ENCODE peak calls at places on chromosome 5, in eight cellular contexts. E is prostate gland; J is GM12865; G is sigmoid colon; D is astrocyte of the cerebellum; X is OCI-LY7; F is body of pancreas; A is CD8-positive, alpha-beta memory T cell. N is an unnamed sample.

GRCh38 chr5:138000102-138000723 is 32.7 kb downstream of the FAM13B start:
- DNase-seq in F (no peak), J (no peak), X (no peak), A (no peak), E (no peak), G (no peak), D (no peak), N (peak)

GRCh38 chr5:10949856-10950630 is 189.0 kb upstream of the DAP start:
- DNase-seq in A (no peak), J (no peak), D (no peak), X (no peak), G (no peak), F (no peak), E (no peak), N (no peak)

GRCh38 chr5:154475613-154476342 is 2.2 kb downstream of the HAND1 start:
- DNase-seq in G (peak), A (no peak), F (no peak), D (no peak), X (no peak), E (no peak), J (no peak), N (no peak)

GRCh38 chr5:131164161-131164930 is 710 bp downstream of the HINT1 start:
- DNase-seq in X (peak), G (peak), A (peak), E (peak), J (peak), D (peak), F (peak), N (peak)

GRCh38 chr5:113147088-113147487 is 170.5 kb downstream of the DCP2 start:
- DNase-seq in A (no peak), D (no peak), F (no peak), E (no peak), X (no peak), G (no peak), J (no peak), N (peak)

GRCh38 chr5:117719413-117719812 is 1144.8 kb upstream of the SEMA6A start:
- DNase-seq in G (no peak), X (no peak), E (no peak), D (no peak), A (no peak), J (no peak), F (no peak), N (no peak)

GRCh38 chr5:73198833-73199592 is 26.0 kb downstream of the TMEM174 start:
- DNase-seq in X (no peak), A (no peak), E (no peak), D (no peak), G (no peak), F (no peak), J (no peak), N (no peak)

GRCh38 chr5:146967646-146968045 is 89.1 kb upstream of the PPP2R2B start:
- DNase-seq in G (no peak), D (no peak), F (no peak), J (no peak), X (no peak), E (no peak), A (no peak), N (no peak)

GRCh38 chr5:61638476-61638875 is 306.4 kb downstream of the ZSWIM6 start:
- DNase-seq in J (no peak), X (no peak), G (no peak), A (no peak), F (no peak), D (no peak), E (no peak), N (no peak)

GRCh38 chr5:73674669-73675004 is 48.6 kb downstream of the ARHGEF28 start:
- DNase-seq in J (no peak), G (no peak), D (no peak), X (no peak), F (no peak), E (no peak), A (no peak), N (no peak)

GRCh38 chr5:42840279-42840678 is 28.6 kb upstream of the SELENOP start:
- DNase-seq in E (peak), X (no peak), G (peak), F (peak), J (no peak), D (peak), A (no peak), N (peak)

DNA sequence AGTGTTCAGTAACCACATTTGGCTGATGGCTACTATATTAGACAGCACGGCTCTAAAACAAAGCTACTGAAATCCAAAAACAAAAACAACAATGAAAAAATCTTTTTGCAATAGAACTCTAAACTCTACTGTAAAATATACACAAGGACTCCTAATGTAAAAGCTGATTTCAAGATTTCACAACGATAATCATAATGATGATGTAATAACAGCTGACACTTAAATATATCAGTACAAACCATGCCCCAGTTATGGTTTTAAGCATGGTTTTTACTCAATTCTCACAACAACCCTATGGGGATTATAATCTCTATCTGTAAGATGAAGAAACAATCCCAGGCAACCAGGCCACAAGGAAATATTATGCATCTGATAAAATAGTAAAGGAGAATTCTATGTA is 3.3 kb downstream of the ZNF300 start:
- DNase-seq in X (no peak), J (no peak), G (no peak), F (no peak), D (no peak), A (no peak), E (no peak), N (no peak)
- H3K4me3 ChIP-seq in X (no peak), J (no peak), G (no peak), F (no peak), D (no peak), A (no peak), E (no peak), N (no peak)

DNA sequence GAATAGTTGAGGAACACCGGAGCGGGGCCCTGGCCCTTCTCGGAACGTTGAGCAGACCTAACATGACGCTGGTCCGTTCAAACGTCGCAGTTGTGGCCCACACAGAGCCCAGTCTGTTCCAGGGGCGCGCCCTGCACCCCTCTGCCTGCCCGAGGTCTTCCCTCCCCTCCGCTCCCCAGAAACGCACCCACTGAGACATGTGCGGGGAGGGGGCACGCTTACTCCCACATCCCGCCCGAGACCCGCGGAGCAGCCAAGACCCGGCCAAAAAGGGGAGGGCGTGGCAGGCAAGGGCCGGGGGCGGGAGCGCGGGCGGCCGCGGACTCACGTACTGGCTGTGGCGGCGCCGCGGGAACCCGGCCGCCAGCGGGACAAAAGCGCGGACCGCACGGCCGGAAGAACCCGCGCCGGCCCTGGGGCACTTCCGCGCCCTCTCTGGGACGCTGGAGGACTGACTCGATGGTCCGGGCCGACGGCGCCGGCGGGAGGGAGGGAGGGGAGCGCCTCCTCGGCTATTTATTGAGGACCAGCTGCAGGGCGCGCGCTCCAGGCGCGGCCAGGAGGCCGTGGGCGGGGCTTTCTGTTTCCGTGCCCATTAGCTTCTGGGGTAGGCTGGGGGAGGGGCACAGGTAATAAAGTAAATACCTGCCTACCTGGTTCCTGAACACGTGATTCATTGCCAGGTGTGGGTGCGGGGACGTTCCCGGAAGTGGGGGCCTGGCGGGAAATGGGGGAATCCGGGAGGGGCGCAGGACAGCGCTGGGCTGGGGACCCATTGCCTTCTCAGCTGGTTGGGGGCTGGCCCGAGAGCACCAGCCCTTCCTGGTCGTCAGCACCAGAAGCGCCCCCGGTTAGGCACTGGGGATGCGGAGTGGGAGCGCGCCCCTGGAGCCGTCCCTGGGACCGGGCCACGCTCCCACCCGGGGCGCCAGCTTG is at the start of gene ZFP62:
- DNase-seq in A (peak), X (peak), E (peak), G (peak), J (peak), F (peak), D (peak), N (peak)
- H3K4me3 ChIP-seq in A (peak), X (peak), E (peak), G (peak), J (peak), F (peak), D (peak), N (peak)

GRCh38 chr5:169583101-169583423 is 511 bp upstream of the SPDL1 start:
- DNase-seq in F (no peak), G (no peak), X (no peak), D (no peak), E (no peak), A (no peak), J (no peak), N (no peak)

GRCh38 chr5:169583424-169584215 is at the start of gene SPDL1:
- DNase-seq in X (peak), G (peak), E (peak), F (peak), J (peak), A (peak), D (peak), N (peak)

GRCh38 chr5:169581580-169582227 is 1.9 kb upstream of the SPDL1 start:
- DNase-seq in E (peak), F (peak), J (peak), A (peak), G (peak), D (no peak), X (peak), N (no peak)

GRCh38 chr5:169580964-169581363 is 2.6 kb upstream of the SPDL1 start:
- DNase-seq in A (no peak), D (no peak), X (no peak), J (no peak), G (no peak), E (no peak), F (no peak), N (no peak)

DNA sequence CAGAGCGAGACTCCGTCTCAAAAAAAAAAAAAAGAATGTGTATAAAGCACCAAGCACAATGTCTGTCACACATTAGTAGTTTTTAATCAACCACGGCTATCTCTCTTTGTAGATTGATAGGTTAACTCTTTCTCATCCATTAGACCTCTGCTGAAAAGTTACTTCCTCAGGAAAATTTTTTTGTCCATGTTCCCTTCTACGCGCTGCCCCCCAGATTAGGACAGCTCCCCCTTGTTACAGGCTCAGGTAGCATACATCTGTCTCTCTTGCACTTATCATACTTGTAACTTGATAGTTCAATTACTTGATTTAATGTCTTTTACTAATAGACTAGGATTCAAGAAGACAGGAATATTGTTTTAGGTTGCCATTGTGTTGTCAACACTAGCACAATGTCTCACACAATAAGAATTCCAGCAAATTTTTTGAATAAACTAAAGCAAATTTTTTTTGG is 1.5 kb downstream of the SPDL1 start:
- DNase-seq in J (no peak), X (no peak), F (no peak), A (no peak), G (no peak), D (no peak), E (no peak), N (no peak)
- H3K4me3 ChIP-seq in J (peak), X (peak), F (no peak), A (no peak), G (no peak), D (peak), E (no peak), N (peak)

DNA sequence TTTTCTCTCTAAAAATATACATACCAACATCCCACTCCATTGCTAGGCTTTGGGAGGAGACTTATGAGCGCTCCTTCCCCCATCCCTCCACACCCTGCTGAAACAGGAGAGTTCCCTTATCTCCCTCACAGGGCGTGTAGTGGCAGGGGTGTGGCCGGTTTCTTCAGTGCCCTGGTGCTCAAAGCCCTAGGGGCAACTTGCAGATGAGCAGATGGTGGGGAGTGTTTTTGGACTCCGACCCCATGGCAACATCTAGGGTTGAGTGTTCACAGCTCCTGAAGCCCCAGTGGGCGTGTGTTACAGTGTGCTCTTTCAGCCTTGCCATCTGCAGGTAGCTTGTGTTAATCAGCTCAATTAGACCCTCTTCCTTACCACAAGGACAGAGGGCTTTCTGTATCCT is 409.5 kb downstream of the MAT2B start:
- DNase-seq in A (no peak), D (no peak), X (peak), J (peak), F (no peak), G (no peak), E (no peak), N (no peak)
- H3K4me3 ChIP-seq in A (no peak), D (no peak), X (peak), J (peak), F (no peak), G (no peak), E (no peak), N (no peak)

DNA sequence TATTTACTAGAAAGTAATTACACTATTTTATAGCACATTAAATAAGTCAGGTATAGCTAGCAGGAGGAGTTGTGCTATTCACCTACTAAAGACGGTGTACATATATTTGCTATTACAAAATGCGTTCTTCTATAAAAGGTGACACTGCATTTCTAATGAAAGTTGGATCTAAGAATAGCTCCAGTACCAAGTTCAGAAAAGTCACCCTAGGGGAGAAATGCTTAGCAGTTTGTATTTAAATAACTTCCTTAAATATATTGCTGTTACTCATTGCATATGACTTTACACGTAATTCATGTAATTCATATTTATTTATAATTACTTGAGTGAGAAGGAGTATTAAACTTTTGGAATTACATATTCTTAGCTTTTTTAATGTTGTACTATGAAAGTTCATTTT is 7.0 kb upstream of the SUB1 start:
- DNase-seq in J (no peak), E (no peak), D (no peak), G (no peak), F (no peak), A (no peak), X (no peak), N (no peak)
- H3K4me3 ChIP-seq in J (no peak), E (no peak), D (no peak), G (no peak), F (no peak), A (no peak), X (no peak), N (no peak)

DNA sequence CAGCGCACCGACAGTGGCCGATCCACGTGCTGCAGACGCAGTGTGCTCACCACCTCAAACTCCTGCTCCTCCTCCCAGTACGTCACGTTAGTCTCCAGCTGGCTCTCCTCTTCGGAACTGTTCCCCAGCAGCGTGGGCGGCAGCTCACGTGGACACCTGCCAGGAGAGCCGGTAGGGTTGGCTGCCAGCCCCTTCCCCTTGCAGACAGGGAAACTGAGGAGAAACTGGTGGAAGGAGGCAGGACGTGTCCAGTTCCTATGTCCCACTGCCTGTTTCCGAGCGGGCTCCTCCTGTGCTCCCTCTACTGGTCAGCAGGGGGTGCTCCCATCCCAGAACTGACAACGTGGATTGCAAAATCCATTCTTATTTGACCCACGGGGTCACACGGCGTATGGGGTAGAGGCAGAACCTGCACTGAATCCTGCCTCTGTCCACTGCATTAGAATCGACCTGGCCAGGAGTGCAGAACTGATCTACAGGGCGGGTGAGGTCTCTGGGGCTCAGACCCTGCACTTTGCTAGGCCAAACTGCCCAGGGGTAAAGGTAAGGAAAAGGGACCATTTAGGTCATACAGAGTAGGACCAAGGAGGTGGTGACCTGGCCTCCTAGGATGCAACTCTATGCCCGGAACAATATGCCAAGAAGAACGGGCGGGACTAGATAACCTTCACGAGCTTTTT is 25.7 kb downstream of the PDGFRB start:
- DNase-seq in E (peak), F (peak), X (peak), G (peak), D (no peak), J (peak), A (peak), N (no peak)
- H3K4me3 ChIP-seq in E (no peak), F (no peak), X (no peak), G (no peak), D (no peak), J (no peak), A (no peak), N (no peak)

DNA sequence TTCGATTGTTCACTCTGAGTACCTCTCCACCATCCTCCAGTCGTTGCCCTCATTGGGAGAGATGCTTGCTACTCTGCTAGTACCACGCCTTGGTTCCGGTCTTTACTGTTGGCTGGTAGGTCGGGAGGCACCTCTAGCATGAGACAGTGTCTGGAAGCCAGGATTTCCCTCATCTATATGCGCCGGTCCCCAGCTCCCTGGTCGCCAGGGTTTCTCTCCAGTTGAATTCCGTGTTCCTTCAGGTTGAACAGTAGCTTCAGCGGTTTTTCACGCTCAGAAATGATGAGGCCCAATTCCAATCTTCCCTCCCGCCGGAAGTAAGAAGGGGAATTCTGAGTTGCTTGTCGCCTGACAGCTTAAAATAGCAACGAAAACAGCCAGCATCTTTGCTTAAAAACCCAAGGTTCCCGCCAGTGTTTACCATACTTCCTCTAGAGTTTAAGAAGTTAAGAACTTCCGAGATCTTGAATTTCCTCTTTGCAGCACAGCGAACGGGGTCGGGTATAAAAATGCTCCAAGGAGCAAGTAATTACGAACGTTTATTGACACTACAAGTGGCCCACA is 1.3 kb upstream of the ST8SIA4 start:
- DNase-seq in D (no peak), J (peak), A (peak), F (no peak), E (no peak), G (peak), X (peak), N (no peak)
- H3K4me3 ChIP-seq in D (peak), J (peak), A (peak), F (no peak), E (no peak), G (peak), X (peak), N (peak)

GRCh38 chr5:148913493-148913892 is 87.1 kb downstream of the ADRB2 start:
- DNase-seq in X (no peak), J (no peak), F (no peak), G (no peak), E (no peak), A (no peak), D (no peak), N (no peak)
- H3K4me3 ChIP-seq in X (no peak), J (no peak), F (no peak), G (no peak), E (no peak), A (no peak), D (no peak), N (no peak)

DNA sequence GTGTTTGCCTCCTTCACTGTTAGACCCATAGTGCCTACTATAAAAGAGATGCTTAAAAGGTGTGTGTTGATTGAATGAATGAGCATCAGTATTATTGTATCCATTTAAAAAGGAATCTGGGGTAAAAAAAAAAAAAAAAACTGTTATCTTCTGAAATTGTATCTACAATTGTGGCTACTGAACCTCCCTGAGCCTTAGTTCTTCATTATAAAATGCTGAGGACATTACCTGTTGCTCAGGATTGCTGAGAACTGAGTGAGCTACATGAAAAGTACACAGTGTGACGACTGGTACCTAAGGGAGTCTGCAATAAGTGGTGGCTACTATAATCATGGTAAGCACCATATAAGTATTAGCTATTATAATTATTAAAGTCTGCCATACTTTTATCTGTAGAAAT is 270.7 kb downstream of the NR3C1 start:
- DNase-seq in J (no peak), F (no peak), E (no peak), A (no peak), X (no peak), D (no peak), G (no peak), N (no peak)
- H3K4me3 ChIP-seq in J (no peak), F (no peak), E (no peak), A (no peak), X (no peak), D (no peak), G (no peak), N (no peak)

GRCh38 chr5:150601774-150602345 is 38.6 kb upstream of the SYNPO start:
- DNase-seq in F (no peak), J (no peak), A (no peak), X (no peak), G (no peak), E (no peak), D (no peak), N (no peak)

GRCh38 chr5:150603052-150603451 is 37.4 kb upstream of the SYNPO start:
- DNase-seq in F (no peak), G (no peak), J (no peak), E (no peak), D (no peak), X (no peak), A (no peak), N (no peak)

GRCh38 chr5:150599281-150599680 is 41.2 kb upstream of the SYNPO start:
- DNase-seq in F (no peak), A (no peak), X (no peak), J (no peak), G (no peak), E (no peak), D (no peak), N (no peak)

GRCh38 chr5:150599917-150600511 is 40.4 kb upstream of the SYNPO start:
- DNase-seq in X (no peak), E (peak), D (peak), J (peak), A (no peak), F (peak), G (peak), N (peak)

GRCh38 chr5:150600951-150601773 is 39.3 kb upstream of the SYNPO start:
- DNase-seq in E (no peak), A (no peak), G (no peak), D (no peak), F (no peak), X (no peak), J (no peak), N (no peak)
- H3K4me3 ChIP-seq in E (no peak), A (no peak), G (no peak), D (no peak), F (no peak), X (no peak), J (no peak), N (no peak)

N was measured in retinal pigment epithelial cell.